ENCODE peak calls at places on chromosomes 12 and 14, in six cellular contexts. One of them, this sample, is unnamed.

GRCh38 chr12:113818833-113819232 is 147.3 kb downstream of the RBM19 start:
- DNase-seq in psoas muscle: no peak
- DNase-seq in AG10803: no peak
- DNase-seq in tibial artery: no peak
- DNase-seq in sigmoid colon: no peak
- DNase-seq in fibroblast of lung: no peak
- DNase-seq in this sample: no peak

GRCh38 chr14:100582496-100583165 is 4.6 kb downstream of the BEGAIN start:
- DNase-seq in AG10803: no peak
- DNase-seq in tibial artery: peak
- DNase-seq in sigmoid colon: peak
- DNase-seq in psoas muscle: peak
- DNase-seq in fibroblast of lung: no peak
- DNase-seq in this sample: no peak

GRCh38 chr12:112170376-112170775 is 45.0 kb downstream of the TRAFD1 start:
- DNase-seq in fibroblast of lung: no peak
- DNase-seq in tibial artery: peak
- DNase-seq in AG10803: peak
- DNase-seq in psoas muscle: no peak
- DNase-seq in sigmoid colon: no peak
- DNase-seq in this sample: no peak

GRCh38 chr12:113149361-113150150 is at the start of gene CFAP73:
- DNase-seq in sigmoid colon: no peak
- DNase-seq in fibroblast of lung: peak
- DNase-seq in psoas muscle: no peak
- DNase-seq in AG10803: peak
- DNase-seq in tibial artery: no peak
- DNase-seq in this sample: no peak

GRCh38 chr14:92844220-92844619 is 50.1 kb downstream of the GOLGA5 start:
- DNase-seq in sigmoid colon: no peak
- DNase-seq in fibroblast of lung: peak
- DNase-seq in psoas muscle: no peak
- DNase-seq in AG10803: no peak
- DNase-seq in tibial artery: no peak
- DNase-seq in this sample: peak

GRCh38 chr14:70333289-70333688 is 26.2 kb downstream of the COX16 start:
- DNase-seq in sigmoid colon: no peak
- DNase-seq in AG10803: no peak
- DNase-seq in psoas muscle: no peak
- DNase-seq in fibroblast of lung: no peak
- DNase-seq in tibial artery: no peak
- DNase-seq in this sample: no peak

GRCh38 chr14:53295985-53296582 is 143.0 kb upstream of the DDHD1 start:
- DNase-seq in psoas muscle: no peak
- DNase-seq in sigmoid colon: no peak
- DNase-seq in tibial artery: no peak
- DNase-seq in fibroblast of lung: peak
- DNase-seq in AG10803: peak
- DNase-seq in this sample: no peak

GRCh38 chr12:89521348-89522238 is 3.0 kb downstream of the GALNT4 start:
- DNase-seq in psoas muscle: no peak
- DNase-seq in tibial artery: no peak
- DNase-seq in AG10803: no peak
- DNase-seq in sigmoid colon: no peak
- DNase-seq in fibroblast of lung: no peak
- DNase-seq in this sample: no peak

GRCh38 chr14:79057333-79057732 is 887.2 kb downstream of the NRXN3 start:
- DNase-seq in psoas muscle: no peak
- DNase-seq in AG10803: no peak
- DNase-seq in fibroblast of lung: peak
- DNase-seq in sigmoid colon: no peak
- DNase-seq in tibial artery: no peak
- DNase-seq in this sample: no peak

GRCh38 chr12:9120487-9121184 is 4.9 kb upstream of the A2M start:
- DNase-seq in tibial artery: no peak
- DNase-seq in AG10803: no peak
- DNase-seq in sigmoid colon: no peak
- DNase-seq in psoas muscle: no peak
- DNase-seq in fibroblast of lung: no peak
- DNase-seq in this sample: no peak

GRCh38 chr14:21833836-21834235 is 160.2 kb upstream of the OR4E1 start:
- DNase-seq in tibial artery: no peak
- DNase-seq in fibroblast of lung: no peak
- DNase-seq in psoas muscle: no peak
- DNase-seq in AG10803: no peak
- DNase-seq in sigmoid colon: no peak
- DNase-seq in this sample: no peak

GRCh38 chr14:91858536-91859275 is 8.6 kb downstream of the TC2N start:
- DNase-seq in tibial artery: no peak
- DNase-seq in psoas muscle: no peak
- DNase-seq in fibroblast of lung: peak
- DNase-seq in sigmoid colon: no peak
- DNase-seq in AG10803: peak
- DNase-seq in this sample: no peak

GRCh38 chr14:99621948-99622347 is 17.9 kb upstream of the CCDC85C start:
- DNase-seq in fibroblast of lung: no peak
- DNase-seq in psoas muscle: no peak
- DNase-seq in tibial artery: no peak
- DNase-seq in AG10803: no peak
- DNase-seq in sigmoid colon: no peak
- DNase-seq in this sample: no peak

GRCh38 chr12:104456950-104457745 is 400 bp downstream of the CHST11 start:
- DNase-seq in tibial artery: peak
- DNase-seq in sigmoid colon: peak
- DNase-seq in fibroblast of lung: peak
- DNase-seq in psoas muscle: peak
- DNase-seq in AG10803: peak
- DNase-seq in this sample: peak

GRCh38 chr14:104355101-104355691 is 216.8 kb downstream of the KIF26A start:
- DNase-seq in sigmoid colon: peak
- DNase-seq in tibial artery: peak
- DNase-seq in fibroblast of lung: no peak
- DNase-seq in psoas muscle: no peak
- DNase-seq in AG10803: no peak
- DNase-seq in this sample: no peak

GRCh38 chr12:127722651-127723050 is 544.3 kb upstream of the TMEM132C start:
- DNase-seq in AG10803: no peak
- DNase-seq in psoas muscle: no peak
- DNase-seq in fibroblast of lung: no peak
- DNase-seq in sigmoid colon: no peak
- DNase-seq in tibial artery: no peak
- DNase-seq in this sample: no peak

GRCh38 chr14:84806627-84807026 is 723.3 kb upstream of the FLRT2 start:
- DNase-seq in AG10803: peak
- DNase-seq in fibroblast of lung: peak
- DNase-seq in psoas muscle: no peak
- DNase-seq in sigmoid colon: no peak
- DNase-seq in tibial artery: no peak
- DNase-seq in this sample: no peak

GRCh38 chr14:67173719-67174118 is 15.5 kb upstream of the GARIN2 start:
- DNase-seq in fibroblast of lung: no peak
- DNase-seq in psoas muscle: no peak
- DNase-seq in AG10803: no peak
- DNase-seq in sigmoid colon: no peak
- DNase-seq in tibial artery: no peak
- DNase-seq in this sample: no peak

GRCh38 chr14:102900631-102901571 is 21.6 kb upstream of the AMN start:
- DNase-seq in tibial artery: no peak
- DNase-seq in AG10803: no peak
- DNase-seq in fibroblast of lung: no peak
- DNase-seq in psoas muscle: no peak
- DNase-seq in sigmoid colon: no peak
- DNase-seq in this sample: peak

GRCh38 chr12:90896164-90896563 is 58.8 kb downstream of the CCER1 start:
- DNase-seq in AG10803: peak
- DNase-seq in tibial artery: no peak
- DNase-seq in sigmoid colon: no peak
- DNase-seq in fibroblast of lung: peak
- DNase-seq in psoas muscle: no peak
- DNase-seq in this sample: no peak

GRCh38 chr12:126772171-126772864 is 1494.7 kb upstream of the TMEM132C start:
- DNase-seq in psoas muscle: no peak
- DNase-seq in fibroblast of lung: peak
- DNase-seq in tibial artery: no peak
- DNase-seq in AG10803: peak
- DNase-seq in sigmoid colon: no peak
- DNase-seq in this sample: peak

GRCh38 chr14:53444677-53445312 is 291.7 kb upstream of the DDHD1 start:
- DNase-seq in fibroblast of lung: no peak
- DNase-seq in AG10803: no peak
- DNase-seq in sigmoid colon: no peak
- DNase-seq in tibial artery: no peak
- DNase-seq in psoas muscle: no peak
- DNase-seq in this sample: no peak

GRCh38 chr14:55707365-55707804 is 127.4 kb downstream of the KTN1 start:
- DNase-seq in tibial artery: no peak
- DNase-seq in sigmoid colon: no peak
- DNase-seq in psoas muscle: no peak
- DNase-seq in fibroblast of lung: peak
- DNase-seq in AG10803: peak
- DNase-seq in this sample: no peak

GRCh38 chr14:55893695-55894094 is 224.5 kb upstream of the PELI2 start:
- DNase-seq in psoas muscle: no peak
- DNase-seq in tibial artery: no peak
- DNase-seq in AG10803: no peak
- DNase-seq in fibroblast of lung: peak
- DNase-seq in sigmoid colon: no peak
- DNase-seq in this sample: no peak

GRCh38 chr14:69713976-69714716 is 52.8 kb upstream of the SRSF5 start:
- DNase-seq in sigmoid colon: no peak
- DNase-seq in AG10803: no peak
- DNase-seq in fibroblast of lung: no peak
- DNase-seq in tibial artery: no peak
- DNase-seq in psoas muscle: no peak
- DNase-seq in this sample: no peak

DNA sequence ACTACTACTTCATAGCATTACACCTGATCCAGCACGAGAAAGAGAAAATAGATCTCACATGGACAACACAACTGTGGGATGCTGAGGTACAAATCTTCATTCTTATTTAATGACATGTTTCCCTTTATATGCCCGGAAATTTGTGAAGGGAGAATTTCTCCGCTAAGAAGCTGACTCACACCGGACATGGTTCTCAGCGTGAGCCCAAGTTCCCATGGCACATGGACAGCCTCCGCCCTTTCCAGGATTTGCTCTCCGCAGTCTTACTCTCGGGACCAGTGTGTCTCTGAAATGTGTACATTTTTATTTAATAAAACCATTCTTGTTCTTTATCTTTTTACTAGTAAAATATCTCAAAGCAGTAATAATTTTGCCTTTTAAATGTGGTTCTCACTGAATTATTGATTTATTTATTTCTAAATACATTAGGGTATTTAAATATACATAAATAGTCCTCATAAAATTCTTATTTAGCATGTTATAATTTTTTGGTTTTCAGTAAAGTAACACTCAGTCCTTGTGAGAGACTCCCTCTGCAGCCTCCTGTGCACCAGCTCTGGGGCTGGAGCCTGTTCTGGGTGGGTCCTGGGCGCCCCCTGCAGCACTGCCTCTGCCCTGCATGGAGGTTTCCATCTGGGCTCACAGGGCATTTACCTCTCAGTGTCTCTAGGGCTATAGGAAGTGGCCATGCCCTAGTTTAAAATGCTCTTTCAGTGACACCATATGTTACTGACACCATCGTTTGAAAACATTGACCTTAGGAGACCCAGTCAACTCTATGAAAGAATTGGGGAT is 1155.0 kb downstream of the TMEM121 start:
- DNase-seq in sigmoid colon: no peak
- DNase-seq in tibial artery: no peak
- DNase-seq in AG10803: no peak
- DNase-seq in fibroblast of lung: no peak
- DNase-seq in psoas muscle: no peak
- DNase-seq in this sample: no peak
- TF ChIP-seq CTCF in sigmoid colon: no peak
- TF ChIP-seq CTCF in tibial artery: no peak
- TF ChIP-seq CTCF in AG10803: no peak
- TF ChIP-seq CTCF in fibroblast of lung: no peak
- TF ChIP-seq CTCF in psoas muscle: no peak
- TF ChIP-seq CTCF in this sample: peak

DNA sequence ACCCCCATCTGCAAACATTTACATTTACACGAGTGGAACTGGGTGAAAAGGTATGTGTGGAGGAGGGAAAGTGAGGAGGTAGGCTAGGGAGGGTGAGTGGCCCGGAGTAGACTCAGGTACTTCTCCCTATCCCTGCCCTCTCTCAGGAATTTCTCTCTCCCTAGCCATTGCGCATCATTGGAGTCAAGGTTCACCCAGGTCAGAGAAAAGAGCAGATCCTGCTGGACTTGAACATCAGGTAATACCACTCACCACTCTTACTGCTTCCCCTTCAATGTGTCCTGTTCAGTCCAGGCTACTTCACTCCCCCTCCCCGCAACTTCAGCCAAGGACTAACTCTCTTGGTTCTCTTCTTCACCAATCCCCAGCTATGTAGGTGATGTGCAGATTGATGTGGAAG is 2.8 kb downstream of the ESYT1 start:
- DNase-seq in sigmoid colon: no peak
- DNase-seq in tibial artery: no peak
- DNase-seq in AG10803: no peak
- DNase-seq in psoas muscle: no peak
- DNase-seq in fibroblast of lung: no peak
- DNase-seq in this sample: no peak
- H3K4me3 ChIP-seq in sigmoid colon: no peak
- H3K4me3 ChIP-seq in tibial artery: no peak
- H3K4me3 ChIP-seq in AG10803: no peak
- H3K4me3 ChIP-seq in psoas muscle: no peak
- H3K4me3 ChIP-seq in fibroblast of lung: no peak
- H3K4me3 ChIP-seq in this sample: no peak

GRCh38 chr12:94329366-94329765 is 130.3 kb downstream of the CEP83 start:
- DNase-seq in tibial artery: no peak
- DNase-seq in sigmoid colon: no peak
- DNase-seq in fibroblast of lung: no peak
- DNase-seq in AG10803: no peak
- DNase-seq in psoas muscle: no peak
- DNase-seq in this sample: no peak
- TF ChIP-seq CTCF in tibial artery: peak
- TF ChIP-seq CTCF in sigmoid colon: no peak
- TF ChIP-seq CTCF in fibroblast of lung: peak
- TF ChIP-seq CTCF in AG10803: peak
- TF ChIP-seq CTCF in psoas muscle: no peak
- TF ChIP-seq CTCF in this sample: peak

DNA sequence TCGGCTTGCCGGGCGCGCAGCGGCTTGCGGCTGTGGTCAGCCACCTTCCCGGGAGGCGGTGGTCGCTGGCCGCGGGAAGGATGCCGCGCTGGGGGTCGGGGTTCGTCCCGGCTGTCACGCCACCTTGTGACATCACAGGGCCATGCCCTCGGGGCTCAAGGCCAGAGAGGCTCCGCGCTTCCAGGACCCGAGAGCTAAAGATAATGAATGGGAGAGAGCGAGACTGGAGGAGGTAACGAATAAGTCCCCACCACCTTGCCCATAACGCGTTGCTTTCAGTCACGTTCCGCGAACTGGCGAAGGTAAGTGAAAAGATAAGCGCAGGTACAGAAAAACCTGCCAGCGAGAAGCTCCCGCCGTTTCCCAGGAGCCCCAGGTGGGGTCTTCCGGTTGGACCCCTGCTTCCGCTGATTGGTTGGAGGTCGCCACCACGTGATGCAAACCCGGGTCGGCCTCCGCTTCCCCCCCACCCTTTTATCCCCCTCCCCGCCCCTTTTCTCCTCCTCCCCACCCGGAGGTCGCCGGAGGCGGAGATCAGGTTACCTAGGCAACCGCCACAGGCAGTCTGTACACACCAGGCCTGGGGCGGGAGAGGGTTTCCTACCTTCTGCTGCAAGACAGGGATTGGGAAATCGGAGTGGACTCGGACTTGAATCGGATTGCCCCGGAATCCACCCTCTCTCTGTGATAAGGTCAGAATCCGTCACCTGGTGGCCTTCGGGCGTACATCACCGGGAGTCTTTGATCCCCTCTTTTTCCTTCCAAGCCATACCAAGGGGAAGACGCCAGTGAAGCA is at the start of gene LRRC9:
- DNase-seq in AG10803: no peak
- DNase-seq in fibroblast of lung: peak
- DNase-seq in tibial artery: no peak
- DNase-seq in sigmoid colon: no peak
- DNase-seq in psoas muscle: peak
- DNase-seq in this sample: no peak
- H3K4me3 ChIP-seq in AG10803: peak
- H3K4me3 ChIP-seq in fibroblast of lung: peak
- H3K4me3 ChIP-seq in tibial artery: peak
- H3K4me3 ChIP-seq in sigmoid colon: peak
- H3K4me3 ChIP-seq in psoas muscle: peak
- H3K4me3 ChIP-seq in this sample: peak